ENCODE peak calls at places on chromosomes 16 and 17, in ten cellular contexts. One of them, this sample, is unnamed.

GRCh38 chr17:39653662-39654331 is 11.4 kb upstream of the TCAP start:
- DNase-seq in T-helper 9 cell: peak
- DNase-seq in epithelial cell of esophagus: peak
- DNase-seq in central memory CD8-positive, alpha-beta T cell: peak
- DNase-seq in central memory CD4-positive, alpha-beta T cell: peak
- DNase-seq in astrocyte: no peak
- DNase-seq in Caki2: no peak
- DNase-seq in NCI-H2081: peak
- DNase-seq in skeletal muscle cell: no peak
- DNase-seq in smooth muscle cell of the brain vasculature: no peak
- DNase-seq in this sample: peak

GRCh38 chr17:63039342-63039741 is 73.3 kb downstream of the TANC2 start:
- DNase-seq in T-helper 9 cell: no peak
- DNase-seq in epithelial cell of esophagus: no peak
- DNase-seq in central memory CD8-positive, alpha-beta T cell: no peak
- DNase-seq in central memory CD4-positive, alpha-beta T cell: no peak
- DNase-seq in astrocyte: no peak
- DNase-seq in Caki2: no peak
- DNase-seq in NCI-H2081: peak
- DNase-seq in skeletal muscle cell: no peak
- DNase-seq in smooth muscle cell of the brain vasculature: no peak
- DNase-seq in this sample: no peak

GRCh38 chr17:17375826-17376225 is 72.7 kb downstream of the NT5M start:
- DNase-seq in T-helper 9 cell: no peak
- DNase-seq in epithelial cell of esophagus: peak
- DNase-seq in central memory CD8-positive, alpha-beta T cell: no peak
- DNase-seq in central memory CD4-positive, alpha-beta T cell: no peak
- DNase-seq in astrocyte: no peak
- DNase-seq in Caki2: no peak
- DNase-seq in NCI-H2081: no peak
- DNase-seq in skeletal muscle cell: no peak
- DNase-seq in smooth muscle cell of the brain vasculature: no peak
- DNase-seq in this sample: no peak

GRCh38 chr17:30323895-30324319 is 9.9 kb downstream of the TMIGD1 start:
- DNase-seq in T-helper 9 cell: peak
- DNase-seq in epithelial cell of esophagus: peak
- DNase-seq in central memory CD8-positive, alpha-beta T cell: no peak
- DNase-seq in central memory CD4-positive, alpha-beta T cell: peak
- DNase-seq in astrocyte: peak
- DNase-seq in Caki2: no peak
- DNase-seq in NCI-H2081: peak
- DNase-seq in skeletal muscle cell: peak
- DNase-seq in smooth muscle cell of the brain vasculature: no peak
- DNase-seq in this sample: no peak

GRCh38 chr17:45986056-45986455 is 13.0 kb upstream of the STH start:
- DNase-seq in T-helper 9 cell: no peak
- DNase-seq in epithelial cell of esophagus: no peak
- DNase-seq in central memory CD8-positive, alpha-beta T cell: no peak
- DNase-seq in central memory CD4-positive, alpha-beta T cell: no peak
- DNase-seq in astrocyte: no peak
- DNase-seq in Caki2: no peak
- DNase-seq in NCI-H2081: no peak
- DNase-seq in skeletal muscle cell: no peak
- DNase-seq in smooth muscle cell of the brain vasculature: no peak
- DNase-seq in this sample: peak

GRCh38 chr17:67390006-67390645 is 13.0 kb downstream of the PITPNC1 start:
- DNase-seq in T-helper 9 cell: no peak
- DNase-seq in epithelial cell of esophagus: no peak
- DNase-seq in central memory CD8-positive, alpha-beta T cell: no peak
- DNase-seq in central memory CD4-positive, alpha-beta T cell: no peak
- DNase-seq in astrocyte: no peak
- DNase-seq in Caki2: no peak
- DNase-seq in NCI-H2081: no peak
- DNase-seq in skeletal muscle cell: no peak
- DNase-seq in smooth muscle cell of the brain vasculature: no peak
- DNase-seq in this sample: no peak

GRCh38 chr17:48575066-48575582 is 3.0 kb downstream of the HOXB4 start:
- DNase-seq in T-helper 9 cell: no peak
- DNase-seq in epithelial cell of esophagus: no peak
- DNase-seq in central memory CD8-positive, alpha-beta T cell: no peak
- DNase-seq in central memory CD4-positive, alpha-beta T cell: no peak
- DNase-seq in astrocyte: peak
- DNase-seq in Caki2: no peak
- DNase-seq in NCI-H2081: no peak
- DNase-seq in skeletal muscle cell: no peak
- DNase-seq in smooth muscle cell of the brain vasculature: no peak
- DNase-seq in this sample: no peak

GRCh38 chr17:73722163-73722562 is 77.9 kb upstream of the SDK2 start:
- DNase-seq in T-helper 9 cell: peak
- DNase-seq in epithelial cell of esophagus: no peak
- DNase-seq in central memory CD8-positive, alpha-beta T cell: no peak
- DNase-seq in central memory CD4-positive, alpha-beta T cell: peak
- DNase-seq in astrocyte: no peak
- DNase-seq in Caki2: no peak
- DNase-seq in NCI-H2081: peak
- DNase-seq in skeletal muscle cell: no peak
- DNase-seq in smooth muscle cell of the brain vasculature: no peak
- DNase-seq in this sample: no peak

GRCh38 chr16:75229172-75230031 is 10.6 kb downstream of the CTRB1 start:
- DNase-seq in T-helper 9 cell: no peak
- DNase-seq in epithelial cell of esophagus: no peak
- DNase-seq in central memory CD8-positive, alpha-beta T cell: no peak
- DNase-seq in central memory CD4-positive, alpha-beta T cell: no peak
- DNase-seq in astrocyte: no peak
- DNase-seq in Caki2: no peak
- DNase-seq in NCI-H2081: no peak
- DNase-seq in skeletal muscle cell: no peak
- DNase-seq in smooth muscle cell of the brain vasculature: no peak
- DNase-seq in this sample: peak

GRCh38 chr16:70699696-70700095 is 13.8 kb upstream of the MTSS2 start:
- DNase-seq in T-helper 9 cell: no peak
- DNase-seq in epithelial cell of esophagus: peak
- DNase-seq in central memory CD8-positive, alpha-beta T cell: no peak
- DNase-seq in central memory CD4-positive, alpha-beta T cell: no peak
- DNase-seq in astrocyte: no peak
- DNase-seq in Caki2: no peak
- DNase-seq in NCI-H2081: no peak
- DNase-seq in skeletal muscle cell: no peak
- DNase-seq in smooth muscle cell of the brain vasculature: no peak
- DNase-seq in this sample: no peak

GRCh38 chr16:52496051-52496876 is 50.7 kb downstream of the TOX3 start:
- DNase-seq in T-helper 9 cell: no peak
- DNase-seq in epithelial cell of esophagus: no peak
- DNase-seq in central memory CD8-positive, alpha-beta T cell: no peak
- DNase-seq in central memory CD4-positive, alpha-beta T cell: no peak
- DNase-seq in astrocyte: no peak
- DNase-seq in Caki2: no peak
- DNase-seq in NCI-H2081: peak
- DNase-seq in skeletal muscle cell: no peak
- DNase-seq in smooth muscle cell of the brain vasculature: no peak
- DNase-seq in this sample: no peak

GRCh38 chr17:74736423-74737298 is at the start of gene RAB37:
- DNase-seq in T-helper 9 cell: peak
- DNase-seq in epithelial cell of esophagus: no peak
- DNase-seq in central memory CD8-positive, alpha-beta T cell: peak
- DNase-seq in central memory CD4-positive, alpha-beta T cell: peak
- DNase-seq in astrocyte: no peak
- DNase-seq in Caki2: no peak
- DNase-seq in NCI-H2081: no peak
- DNase-seq in skeletal muscle cell: no peak
- DNase-seq in smooth muscle cell of the brain vasculature: no peak
- DNase-seq in this sample: peak

GRCh38 chr17:72370819-72371218 is 250.0 kb downstream of the SOX9 start:
- DNase-seq in T-helper 9 cell: no peak
- DNase-seq in epithelial cell of esophagus: peak
- DNase-seq in central memory CD8-positive, alpha-beta T cell: no peak
- DNase-seq in central memory CD4-positive, alpha-beta T cell: no peak
- DNase-seq in astrocyte: peak
- DNase-seq in Caki2: peak
- DNase-seq in NCI-H2081: no peak
- DNase-seq in skeletal muscle cell: no peak
- DNase-seq in smooth muscle cell of the brain vasculature: no peak
- DNase-seq in this sample: peak

GRCh38 chr17:51351090-51351489 is 90.7 kb downstream of the UTP18 start:
- DNase-seq in T-helper 9 cell: no peak
- DNase-seq in epithelial cell of esophagus: no peak
- DNase-seq in central memory CD8-positive, alpha-beta T cell: no peak
- DNase-seq in central memory CD4-positive, alpha-beta T cell: no peak
- DNase-seq in astrocyte: no peak
- DNase-seq in Caki2: no peak
- DNase-seq in NCI-H2081: no peak
- DNase-seq in skeletal muscle cell: no peak
- DNase-seq in smooth muscle cell of the brain vasculature: no peak
- DNase-seq in this sample: no peak

GRCh38 chr17:55453836-55454557 is 32.4 kb upstream of the MMD start:
- DNase-seq in T-helper 9 cell: no peak
- DNase-seq in epithelial cell of esophagus: no peak
- DNase-seq in central memory CD8-positive, alpha-beta T cell: no peak
- DNase-seq in central memory CD4-positive, alpha-beta T cell: no peak
- DNase-seq in astrocyte: no peak
- DNase-seq in Caki2: no peak
- DNase-seq in NCI-H2081: no peak
- DNase-seq in skeletal muscle cell: no peak
- DNase-seq in smooth muscle cell of the brain vasculature: no peak
- DNase-seq in this sample: no peak

GRCh38 chr17:48542956-48543853 is 1.7 kb downstream of the HOXB2 start:
- DNase-seq in T-helper 9 cell: peak
- DNase-seq in epithelial cell of esophagus: peak
- DNase-seq in central memory CD8-positive, alpha-beta T cell: peak
- DNase-seq in central memory CD4-positive, alpha-beta T cell: peak
- DNase-seq in astrocyte: no peak
- DNase-seq in Caki2: peak
- DNase-seq in NCI-H2081: no peak
- DNase-seq in skeletal muscle cell: no peak
- DNase-seq in smooth muscle cell of the brain vasculature: no peak
- DNase-seq in this sample: no peak

GRCh38 chr16:57479422-57480126 is 6.7 kb downstream of the DOK4 start:
- DNase-seq in T-helper 9 cell: no peak
- DNase-seq in epithelial cell of esophagus: peak
- DNase-seq in central memory CD8-positive, alpha-beta T cell: no peak
- DNase-seq in central memory CD4-positive, alpha-beta T cell: no peak
- DNase-seq in astrocyte: peak
- DNase-seq in Caki2: peak
- DNase-seq in NCI-H2081: peak
- DNase-seq in skeletal muscle cell: peak
- DNase-seq in smooth muscle cell of the brain vasculature: peak
- DNase-seq in this sample: peak

GRCh38 chr17:74325743-74326379 is at the start of gene KIF19:
- DNase-seq in T-helper 9 cell: peak
- DNase-seq in epithelial cell of esophagus: no peak
- DNase-seq in central memory CD8-positive, alpha-beta T cell: peak
- DNase-seq in central memory CD4-positive, alpha-beta T cell: peak
- DNase-seq in astrocyte: no peak
- DNase-seq in Caki2: no peak
- DNase-seq in NCI-H2081: peak
- DNase-seq in skeletal muscle cell: no peak
- DNase-seq in smooth muscle cell of the brain vasculature: no peak
- DNase-seq in this sample: peak

GRCh38 chr16:31094088-31094423 is 541 bp downstream of the VKORC1 start:
- DNase-seq in T-helper 9 cell: no peak
- DNase-seq in epithelial cell of esophagus: peak
- DNase-seq in central memory CD8-positive, alpha-beta T cell: no peak
- DNase-seq in central memory CD4-positive, alpha-beta T cell: no peak
- DNase-seq in astrocyte: no peak
- DNase-seq in Caki2: no peak
- DNase-seq in NCI-H2081: no peak
- DNase-seq in skeletal muscle cell: no peak
- DNase-seq in smooth muscle cell of the brain vasculature: no peak
- DNase-seq in this sample: peak

GRCh38 chr16:12455287-12455798 is 348.3 kb downstream of the CPPED1 start:
- DNase-seq in T-helper 9 cell: no peak
- DNase-seq in epithelial cell of esophagus: peak
- DNase-seq in central memory CD8-positive, alpha-beta T cell: no peak
- DNase-seq in central memory CD4-positive, alpha-beta T cell: no peak
- DNase-seq in astrocyte: no peak
- DNase-seq in Caki2: peak
- DNase-seq in NCI-H2081: peak
- DNase-seq in skeletal muscle cell: no peak
- DNase-seq in smooth muscle cell of the brain vasculature: peak
- DNase-seq in this sample: no peak

GRCh38 chr17:20095366-20096080 is 86.4 kb downstream of the SPECC1 start:
- DNase-seq in T-helper 9 cell: no peak
- DNase-seq in epithelial cell of esophagus: peak
- DNase-seq in central memory CD8-positive, alpha-beta T cell: no peak
- DNase-seq in central memory CD4-positive, alpha-beta T cell: no peak
- DNase-seq in astrocyte: peak
- DNase-seq in Caki2: peak
- DNase-seq in NCI-H2081: peak
- DNase-seq in skeletal muscle cell: no peak
- DNase-seq in smooth muscle cell of the brain vasculature: no peak
- DNase-seq in this sample: peak

GRCh38 chr16:55000595-55000994 is 69.9 kb downstream of the IRX5 start:
- DNase-seq in T-helper 9 cell: no peak
- DNase-seq in epithelial cell of esophagus: peak
- DNase-seq in central memory CD8-positive, alpha-beta T cell: no peak
- DNase-seq in central memory CD4-positive, alpha-beta T cell: no peak
- DNase-seq in astrocyte: peak
- DNase-seq in Caki2: peak
- DNase-seq in NCI-H2081: no peak
- DNase-seq in skeletal muscle cell: peak
- DNase-seq in smooth muscle cell of the brain vasculature: no peak
- DNase-seq in this sample: no peak

GRCh38 chr16:89821438-89822187 is 5.2 kb upstream of the FANCA start:
- DNase-seq in T-helper 9 cell: no peak
- DNase-seq in epithelial cell of esophagus: no peak
- DNase-seq in central memory CD8-positive, alpha-beta T cell: no peak
- DNase-seq in central memory CD4-positive, alpha-beta T cell: no peak
- DNase-seq in astrocyte: no peak
- DNase-seq in Caki2: no peak
- DNase-seq in NCI-H2081: no peak
- DNase-seq in skeletal muscle cell: no peak
- DNase-seq in smooth muscle cell of the brain vasculature: no peak
- DNase-seq in this sample: no peak

GRCh38 chr17:63247706-63248105 is 198.4 kb downstream of the CYB561 start:
- DNase-seq in T-helper 9 cell: no peak
- DNase-seq in epithelial cell of esophagus: no peak
- DNase-seq in central memory CD8-positive, alpha-beta T cell: no peak
- DNase-seq in central memory CD4-positive, alpha-beta T cell: no peak
- DNase-seq in astrocyte: no peak
- DNase-seq in Caki2: no peak
- DNase-seq in NCI-H2081: no peak
- DNase-seq in skeletal muscle cell: no peak
- DNase-seq in smooth muscle cell of the brain vasculature: no peak
- DNase-seq in this sample: peak

GRCh38 chr17:40551091-40551873 is 14.0 kb downstream of the CCR7 start:
- DNase-seq in T-helper 9 cell: no peak
- DNase-seq in epithelial cell of esophagus: peak
- DNase-seq in central memory CD8-positive, alpha-beta T cell: no peak
- DNase-seq in central memory CD4-positive, alpha-beta T cell: no peak
- DNase-seq in astrocyte: peak
- DNase-seq in Caki2: no peak
- DNase-seq in NCI-H2081: no peak
- DNase-seq in skeletal muscle cell: peak
- DNase-seq in smooth muscle cell of the brain vasculature: peak
- DNase-seq in this sample: peak

GRCh38 chr17:60971515-60972369 is 294.1 kb downstream of the BCAS3 start:
- DNase-seq in T-helper 9 cell: peak
- DNase-seq in epithelial cell of esophagus: peak
- DNase-seq in central memory CD8-positive, alpha-beta T cell: no peak
- DNase-seq in central memory CD4-positive, alpha-beta T cell: peak
- DNase-seq in astrocyte: peak
- DNase-seq in Caki2: peak
- DNase-seq in NCI-H2081: peak
- DNase-seq in skeletal muscle cell: peak
- DNase-seq in smooth muscle cell of the brain vasculature: peak
- DNase-seq in this sample: peak

GRCh38 chr17:81339502-81340296 is 44.6 kb upstream of the SLC38A10 start:
- DNase-seq in T-helper 9 cell: no peak
- DNase-seq in epithelial cell of esophagus: no peak
- DNase-seq in central memory CD8-positive, alpha-beta T cell: no peak
- DNase-seq in central memory CD4-positive, alpha-beta T cell: no peak
- DNase-seq in astrocyte: no peak
- DNase-seq in Caki2: peak
- DNase-seq in NCI-H2081: no peak
- DNase-seq in skeletal muscle cell: no peak
- DNase-seq in smooth muscle cell of the brain vasculature: no peak
- DNase-seq in this sample: no peak

GRCh38 chr17:29004081-29004692 is 1.6 kb downstream of the SEZ6 start:
- DNase-seq in T-helper 9 cell: no peak
- DNase-seq in epithelial cell of esophagus: peak
- DNase-seq in central memory CD8-positive, alpha-beta T cell: no peak
- DNase-seq in central memory CD4-positive, alpha-beta T cell: no peak
- DNase-seq in astrocyte: peak
- DNase-seq in Caki2: no peak
- DNase-seq in NCI-H2081: no peak
- DNase-seq in skeletal muscle cell: no peak
- DNase-seq in smooth muscle cell of the brain vasculature: no peak
- DNase-seq in this sample: peak

This sample was measured in osteoblast.